ENCODE peak calls at places on chromosomes 4 and X, in six cellular contexts. One of them, this sample, is unnamed.

GRCh38 chr4:11480683-11481082 is 52.0 kb upstream of the HS3ST1 start:
- DNase-seq in M059J: peak
- DNase-seq in AG09309: no peak
- DNase-seq in stimulated activated CD4-positive, alpha-beta T cell treated with anti-CD3 and anti-CD28 coated beads, Interleukin-15, amount 100 ng/mL, for 1 hour: no peak
- DNase-seq in A549: no peak
- DNase-seq in AG10803: no peak
- DNase-seq in this sample: no peak

GRCh38 chrX:34338046-34338445 is 205.9 kb upstream of the FAM47A start:
- DNase-seq in M059J: no peak
- DNase-seq in AG09309: no peak
- DNase-seq in stimulated activated CD4-positive, alpha-beta T cell treated with anti-CD3 and anti-CD28 coated beads, Interleukin-15, amount 100 ng/mL, for 1 hour: no peak
- DNase-seq in A549: no peak
- DNase-seq in AG10803: no peak
- DNase-seq in this sample: no peak

GRCh38 chr4:114250439-114250891 is 271.0 kb upstream of the ARSJ start:
- DNase-seq in M059J: no peak
- DNase-seq in AG09309: no peak
- DNase-seq in stimulated activated CD4-positive, alpha-beta T cell treated with anti-CD3 and anti-CD28 coated beads, Interleukin-15, amount 100 ng/mL, for 1 hour: no peak
- DNase-seq in A549: no peak
- DNase-seq in AG10803: peak
- DNase-seq in this sample: no peak

GRCh38 chr4:56552273-56552672 is 46.7 kb downstream of the ARL9 start:
- DNase-seq in M059J: peak
- DNase-seq in AG09309: no peak
- DNase-seq in stimulated activated CD4-positive, alpha-beta T cell treated with anti-CD3 and anti-CD28 coated beads, Interleukin-15, amount 100 ng/mL, for 1 hour: no peak
- DNase-seq in A549: no peak
- DNase-seq in AG10803: no peak
- DNase-seq in this sample: no peak

GRCh38 chrX:39814391-39814790 is 283.4 kb downstream of the BCOR start:
- DNase-seq in M059J: peak
- DNase-seq in AG09309: no peak
- DNase-seq in stimulated activated CD4-positive, alpha-beta T cell treated with anti-CD3 and anti-CD28 coated beads, Interleukin-15, amount 100 ng/mL, for 1 hour: no peak
- DNase-seq in A549: peak
- DNase-seq in AG10803: peak
- DNase-seq in this sample: no peak

GRCh38 chr4:138741366-138741765 is 274.2 kb upstream of the NOCT start:
- DNase-seq in M059J: no peak
- DNase-seq in AG09309: no peak
- DNase-seq in stimulated activated CD4-positive, alpha-beta T cell treated with anti-CD3 and anti-CD28 coated beads, Interleukin-15, amount 100 ng/mL, for 1 hour: no peak
- DNase-seq in A549: no peak
- DNase-seq in AG10803: no peak
- DNase-seq in this sample: no peak

GRCh38 chr4:153341575-153342090 is 2.9 kb upstream of the MND1 start:
- DNase-seq in M059J: peak
- DNase-seq in AG09309: no peak
- DNase-seq in stimulated activated CD4-positive, alpha-beta T cell treated with anti-CD3 and anti-CD28 coated beads, Interleukin-15, amount 100 ng/mL, for 1 hour: no peak
- DNase-seq in A549: peak
- DNase-seq in AG10803: peak
- DNase-seq in this sample: no peak

GRCh38 chr4:126807132-126807531 is 825.6 kb upstream of the INTU start:
- DNase-seq in M059J: peak
- DNase-seq in AG09309: no peak
- DNase-seq in stimulated activated CD4-positive, alpha-beta T cell treated with anti-CD3 and anti-CD28 coated beads, Interleukin-15, amount 100 ng/mL, for 1 hour: no peak
- DNase-seq in A549: no peak
- DNase-seq in AG10803: peak
- DNase-seq in this sample: no peak

GRCh38 chr4:109588176-109588575 is 28.1 kb downstream of the MCUB start:
- DNase-seq in M059J: no peak
- DNase-seq in AG09309: no peak
- DNase-seq in stimulated activated CD4-positive, alpha-beta T cell treated with anti-CD3 and anti-CD28 coated beads, Interleukin-15, amount 100 ng/mL, for 1 hour: no peak
- DNase-seq in A549: no peak
- DNase-seq in AG10803: no peak
- DNase-seq in this sample: no peak

GRCh38 chr4:99945718-99946345 is 586 bp downstream of the DNAJB14 start:
- DNase-seq in M059J: peak
- DNase-seq in AG09309: no peak
- DNase-seq in stimulated activated CD4-positive, alpha-beta T cell treated with anti-CD3 and anti-CD28 coated beads, Interleukin-15, amount 100 ng/mL, for 1 hour: no peak
- DNase-seq in A549: peak
- DNase-seq in AG10803: peak
- DNase-seq in this sample: no peak

GRCh38 chr4:8439914-8440490 is 521 bp downstream of the ACOX3 start:
- DNase-seq in M059J: no peak
- DNase-seq in AG09309: no peak
- DNase-seq in stimulated activated CD4-positive, alpha-beta T cell treated with anti-CD3 and anti-CD28 coated beads, Interleukin-15, amount 100 ng/mL, for 1 hour: no peak
- DNase-seq in A549: peak
- DNase-seq in AG10803: peak
- DNase-seq in this sample: no peak

GRCh38 chr4:73698217-73698616 is 42.2 kb upstream of the CXCL8 start:
- DNase-seq in M059J: peak
- DNase-seq in AG09309: no peak
- DNase-seq in stimulated activated CD4-positive, alpha-beta T cell treated with anti-CD3 and anti-CD28 coated beads, Interleukin-15, amount 100 ng/mL, for 1 hour: no peak
- DNase-seq in A549: no peak
- DNase-seq in AG10803: peak
- DNase-seq in this sample: no peak

GRCh38 chr4:2281575-2282343 is 19.9 kb upstream of the MXD4 start:
- DNase-seq in M059J: peak
- DNase-seq in AG09309: no peak
- DNase-seq in stimulated activated CD4-positive, alpha-beta T cell treated with anti-CD3 and anti-CD28 coated beads, Interleukin-15, amount 100 ng/mL, for 1 hour: peak
- DNase-seq in A549: no peak
- DNase-seq in AG10803: no peak
- DNase-seq in this sample: peak

GRCh38 chr4:52051213-52051614 is at the start of gene SPATA18:
- DNase-seq in M059J: no peak
- DNase-seq in AG09309: no peak
- DNase-seq in stimulated activated CD4-positive, alpha-beta T cell treated with anti-CD3 and anti-CD28 coated beads, Interleukin-15, amount 100 ng/mL, for 1 hour: no peak
- DNase-seq in A549: peak
- DNase-seq in AG10803: peak
- DNase-seq in this sample: peak

GRCh38 chrX:19334945-19335626 is 8.6 kb upstream of the PDHA1 start:
- DNase-seq in M059J: no peak
- DNase-seq in AG09309: no peak
- DNase-seq in stimulated activated CD4-positive, alpha-beta T cell treated with anti-CD3 and anti-CD28 coated beads, Interleukin-15, amount 100 ng/mL, for 1 hour: no peak
- DNase-seq in A549: peak
- DNase-seq in AG10803: no peak
- DNase-seq in this sample: no peak

This sample was measured in right lobe of liver.